ENCODE peak calls at places on chromosomes 4 and X, in five cellular contexts. F is SK-N-SH, W is endodermal cell, K is Karpas-422, A is breast epithelium. O is an unnamed sample. For H3K36me3, the result is how much of the 10 kb centered on the place peaks cover.

GRCh38 chr4:103478210-103478609 is 241.6 kb downstream of the TACR3 start:
- DNase-seq in K (no peak), F (no peak), A (no peak), W (no peak), O (no peak)

GRCh38 chr4:125315571-125316390 is 1.0 kb downstream of the FAT4 start:
- DNase-seq in F (peak), K (no peak), A (no peak), W (peak), O (no peak)

GRCh38 chr4:140426610-140427103 is 791 bp downstream of the CLGN start:
- DNase-seq in F (peak), A (no peak), K (no peak), W (no peak), O (no peak)

GRCh38 chr4:40199999-40200880 is 3.4 kb downstream of the RHOH start:
- DNase-seq in A (no peak), K (peak), F (no peak), W (no peak), O (no peak)

GRCh38 chrX:18166068-18166467 is 54.6 kb downstream of the BEND2 start:
- DNase-seq in W (no peak), F (no peak), K (no peak), A (no peak), O (no peak)

GRCh38 chr4:103307479-103308042 is 109.4 kb upstream of the CENPE start:
- DNase-seq in A (no peak), F (peak), W (no peak), K (no peak), O (no peak)

GRCh38 chr4:1265351-1265750 is 16.4 kb upstream of the CTBP1 start:
- DNase-seq in K (no peak), A (no peak), F (no peak), W (no peak), O (no peak)

GRCh38 chr4:13559414-13559813 is 15.1 kb upstream of the NKX3-2 start:
- DNase-seq in W (no peak), A (no peak), F (no peak), K (no peak), O (peak)

GRCh38 chrX:112368371-112368770 is 285.8 kb upstream of the TRPC5 start:
- DNase-seq in W (peak), K (peak), F (peak), A (no peak), O (no peak)

GRCh38 chr4:122086338-122086737 is 65.8 kb upstream of the BLTP1 start:
- DNase-seq in W (no peak), A (no peak), F (no peak), K (no peak), O (no peak)

DNA sequence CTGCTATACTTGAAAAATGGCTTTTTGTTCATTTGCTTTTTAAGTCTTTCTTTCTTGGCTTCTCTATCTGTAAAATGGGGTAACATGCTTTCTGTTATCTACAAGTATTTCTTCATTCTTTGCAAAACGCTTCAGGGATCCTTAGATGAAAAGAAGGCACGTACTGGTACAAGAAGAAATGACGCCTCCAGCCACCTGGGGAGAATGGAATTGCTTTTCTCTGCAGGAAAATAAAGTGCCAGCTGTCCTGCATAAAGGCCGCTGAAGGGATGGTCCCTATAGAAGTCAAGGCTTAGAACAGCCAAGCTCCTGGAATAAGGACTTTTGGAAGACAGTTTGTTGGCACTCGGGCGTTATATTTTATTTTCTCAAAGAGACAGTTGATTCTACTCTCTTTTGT is 210.8 kb upstream of the RASGEF1B start:
- DNase-seq in A (no peak), F (no peak), W (peak), K (no peak), O (no peak)
- H3K36me3 ChIP-seq in A (under half), F (under half), W (under half), K (under half), O (under half)

GRCh38 chr4:176788248-176788647 is 4.5 kb downstream of the VEGFC start:
- DNase-seq in W (no peak), F (no peak), A (no peak), K (no peak), O (no peak)

GRCh38 chr4:176790398-176790797 is 2.3 kb downstream of the VEGFC start:
- DNase-seq in W (no peak), A (no peak), F (no peak), K (no peak), O (no peak)

GRCh38 chr4:176788971-176789370 is 3.8 kb downstream of the VEGFC start:
- DNase-seq in F (no peak), W (no peak), K (no peak), A (no peak), O (no peak)

GRCh38 chr4:176791591-176792347 is 953 bp downstream of the VEGFC start:
- DNase-seq in F (no peak), W (peak), A (no peak), K (no peak), O (no peak)

DNA sequence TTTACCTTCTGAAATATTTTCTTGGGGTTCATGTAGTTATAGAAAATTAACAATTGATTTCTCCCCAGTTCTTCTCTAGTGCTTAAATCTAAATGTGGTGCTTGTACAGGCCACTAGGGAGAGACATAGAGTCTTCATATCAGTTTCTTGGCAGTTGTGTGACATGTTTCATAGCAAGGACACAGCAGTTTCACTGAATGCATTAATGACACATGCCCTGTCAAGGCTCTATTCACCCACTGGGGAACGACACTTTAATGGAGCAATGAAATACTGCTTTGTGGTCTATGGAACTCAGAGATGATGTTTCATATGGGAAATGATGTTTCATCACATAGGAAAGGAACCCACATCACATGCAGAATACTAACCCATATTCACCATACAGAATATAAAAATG is 2.8 kb downstream of the VEGFC start:
- DNase-seq in F (peak), W (no peak), K (peak), A (no peak), O (peak)
- H3K4me3 ChIP-seq in F (peak), W (no peak), K (no peak), A (no peak), O (no peak)

GRCh38 chr4:39020130-39020529 is 12.1 kb downstream of the TMEM156 start:
- DNase-seq in W (no peak), F (no peak), K (no peak), A (no peak), O (no peak)
- H3K36me3 ChIP-seq in W (under half), F (under half), K (under half), A (under half), O (under half)

GRCh38 chr4:2402053-2402452 is 16.4 kb downstream of the ZFYVE28 start:
- DNase-seq in A (peak), W (peak), F (peak), K (no peak), O (no peak)
- H3K4me3 ChIP-seq in A (peak), W (peak), F (peak), K (no peak), O (no peak)

DNA sequence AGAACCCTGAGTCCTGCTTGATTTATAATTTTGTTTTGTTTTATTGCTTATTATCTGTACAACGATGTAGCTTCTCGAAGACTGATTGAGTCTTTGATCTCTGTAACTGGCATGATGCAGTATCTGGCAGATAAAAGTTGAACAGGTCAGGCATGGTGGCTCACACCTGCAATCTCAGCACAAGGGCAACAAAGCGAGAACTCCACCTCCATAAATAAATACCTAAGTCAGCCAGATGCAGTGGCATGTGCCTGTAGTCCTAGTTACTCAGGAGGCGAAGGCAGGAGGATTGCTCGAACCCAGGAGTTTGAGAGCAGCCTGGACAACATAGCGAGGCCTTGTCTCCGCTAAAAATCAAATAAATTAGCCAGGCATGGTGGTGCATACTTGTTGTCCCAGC is 15.7 kb upstream of the WDR19 start:
- DNase-seq in F (no peak), W (no peak), K (peak), A (no peak), O (no peak)
- H3K36me3 ChIP-seq in F (under half), W (under half), K (under half), A (under half), O (under half)

GRCh38 chrX:115341421-115341820 is 51.9 kb downstream of the LUZP4 start:
- DNase-seq in A (no peak), K (no peak), W (no peak), F (no peak), O (no peak)

GRCh38 chrX:115344885-115345653 is 55.6 kb downstream of the LUZP4 start:
- DNase-seq in F (peak), A (peak), K (no peak), W (peak), O (peak)

GRCh38 chrX:115350696-115351408 is 61.3 kb downstream of the LUZP4 start:
- DNase-seq in W (no peak), K (no peak), F (peak), A (no peak), O (no peak)

GRCh38 chrX:115348440-115349225 is 59.1 kb downstream of the LUZP4 start:
- DNase-seq in A (no peak), F (no peak), W (no peak), K (no peak), O (no peak)

DNA sequence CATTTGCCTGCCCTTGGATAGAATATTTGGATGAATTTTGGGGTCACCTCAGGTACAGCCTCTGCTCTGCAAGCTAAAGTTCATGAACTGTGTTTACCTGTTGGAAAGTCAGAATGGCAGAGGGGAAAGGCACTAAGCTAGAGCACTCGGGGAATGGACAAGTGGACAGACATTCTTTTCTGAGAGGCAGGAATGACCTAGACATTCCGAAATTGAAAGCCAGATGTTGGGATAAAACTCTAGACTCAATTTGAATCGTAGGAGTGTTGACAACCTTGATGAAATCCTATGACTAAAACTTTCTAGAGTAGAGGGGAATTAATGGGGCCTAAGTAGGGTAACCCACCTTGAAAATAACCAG is 56.1 kb downstream of the LUZP4 start:
- DNase-seq in K (no peak), F (no peak), A (no peak), W (no peak), O (no peak)
- H3K4me3 ChIP-seq in K (no peak), F (no peak), A (no peak), W (no peak), O (no peak)

DNA sequence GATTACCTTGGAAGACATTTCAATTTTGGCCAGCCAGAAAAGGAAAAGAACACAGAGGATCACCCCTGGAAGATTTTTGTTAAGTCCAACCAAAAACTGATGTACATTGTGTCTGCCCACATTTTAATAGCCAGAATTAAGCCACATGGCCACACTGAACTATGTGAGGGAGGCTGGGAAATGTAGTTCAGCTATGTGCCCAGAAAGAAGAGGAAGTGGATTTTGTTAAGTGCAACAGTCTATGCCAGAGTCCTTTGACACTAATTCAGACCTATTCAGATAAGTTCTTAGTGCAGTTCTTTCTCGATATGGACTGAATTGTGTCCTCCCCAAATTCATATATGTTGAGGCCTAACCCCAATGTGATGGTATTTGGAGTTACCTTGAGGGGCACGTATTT is 18.4 kb downstream of the PRPS1 start:
- DNase-seq in W (no peak), F (no peak), K (peak), A (no peak), O (no peak)
- H3K36me3 ChIP-seq in W (under half), F (under half), K (under half), A (under half), O (under half)

DNA sequence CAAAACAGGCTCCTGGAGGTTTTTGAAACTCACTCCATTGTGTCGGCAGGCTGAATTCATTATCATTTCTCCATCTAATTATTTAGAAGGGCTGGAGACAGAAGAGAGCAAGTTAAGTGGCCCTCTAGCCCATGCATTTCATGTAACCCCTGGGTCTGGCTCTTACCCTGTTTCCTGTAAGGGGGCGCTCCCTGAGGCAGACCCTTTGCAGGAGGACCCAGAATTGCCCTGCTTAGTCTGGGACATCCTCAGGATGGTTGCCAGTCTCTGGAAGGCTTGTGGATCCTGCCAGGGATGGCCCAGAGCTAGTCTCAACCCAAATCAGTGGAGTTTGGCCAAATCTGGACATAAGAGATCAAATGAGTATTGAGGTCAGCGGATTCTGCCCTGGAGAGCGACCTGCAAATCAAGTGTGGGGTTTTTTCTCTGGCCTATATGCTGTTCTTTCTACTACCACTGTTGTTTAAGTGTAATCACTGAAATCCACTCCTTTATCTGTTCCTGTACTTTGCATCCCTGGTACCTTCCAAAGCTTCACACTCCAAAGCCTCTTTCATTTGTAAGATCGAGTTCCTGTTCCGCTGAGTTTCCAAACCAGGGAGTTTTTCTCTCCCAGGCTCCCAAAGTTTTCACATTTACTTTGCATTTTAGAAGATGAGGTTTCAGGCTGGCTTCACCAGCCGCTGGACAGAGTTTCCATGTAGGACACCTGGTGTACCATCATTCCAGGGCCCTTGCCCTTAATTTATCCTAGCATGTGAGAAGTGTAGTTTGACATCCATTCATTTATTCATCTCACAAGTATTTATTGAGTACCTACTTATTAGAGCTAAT is 6.3 kb downstream of the KLF3 start:
- DNase-seq in W (peak), A (no peak), F (peak), K (peak), O (no peak)
- H3K4me3 ChIP-seq in W (no peak), A (no peak), F (no peak), K (no peak), O (no peak)

GRCh38 chr4:38138363-38138762 is 178.2 kb downstream of the PTTG2 start:
- DNase-seq in W (no peak), K (no peak), A (no peak), F (no peak), O (no peak)
- H3K36me3 ChIP-seq in W (under half), K (under half), A (under half), F (under half), O (under half)

GRCh38 chr4:133152801-133153526 is 3.9 kb downstream of the PCDH10 start:
- DNase-seq in F (no peak), K (no peak), W (peak), A (no peak), O (no peak)
- H3K4me3 ChIP-seq in F (no peak), K (no peak), W (peak), A (peak), O (peak)

O was measured in kidney epithelial cell.